ENCODE peak calls at places on chromosomes 4 and X, in ten cellular contexts. One of them, this sample, is unnamed.

GRCh38 chrX:154298312-154298711 is 2.7 kb downstream of the TKTL1 start:
- DNase-seq in stomach: no peak
- DNase-seq in K562: no peak
- DNase-seq in A549: no peak
- DNase-seq in sigmoid colon: no peak
- DNase-seq in esophagus muscularis mucosa: no peak
- DNase-seq in transverse colon: no peak
- DNase-seq in ovary: no peak
- DNase-seq in tibial nerve: no peak
- DNase-seq in upper lobe of left lung: peak; percentile 31
- DNase-seq in this sample: no peak

GRCh38 chr4:68466185-68466584 is 18.9 kb downstream of the TMPRSS11E start:
- DNase-seq in sigmoid colon: no peak
- DNase-seq in A549: peak; percentile 29
- DNase-seq in esophagus muscularis mucosa: no peak
- DNase-seq in K562: no peak
- DNase-seq in upper lobe of left lung: no peak
- DNase-seq in tibial nerve: no peak
- DNase-seq in ovary: no peak
- DNase-seq in stomach: no peak
- DNase-seq in transverse colon: no peak
- DNase-seq in this sample: no peak

GRCh38 chr4:137694138-137694537 is 161.8 kb upstream of the PCDH18 start:
- DNase-seq in esophagus muscularis mucosa: no peak
- DNase-seq in upper lobe of left lung: no peak
- DNase-seq in ovary: peak; percentile 37
- DNase-seq in tibial nerve: peak; percentile 30
- DNase-seq in A549: no peak
- DNase-seq in transverse colon: no peak
- DNase-seq in stomach: no peak
- DNase-seq in K562: no peak
- DNase-seq in sigmoid colon: no peak
- DNase-seq in this sample: no peak

GRCh38 chr4:181503800-181504364 is 739.3 kb upstream of the TENM3 start:
- DNase-seq in K562: no peak
- DNase-seq in upper lobe of left lung: no peak
- DNase-seq in stomach: no peak
- DNase-seq in esophagus muscularis mucosa: no peak
- DNase-seq in sigmoid colon: no peak
- DNase-seq in ovary: no peak
- DNase-seq in transverse colon: no peak
- DNase-seq in A549: no peak
- DNase-seq in tibial nerve: no peak
- DNase-seq in this sample: no peak

GRCh38 chrX:154542723-154543424 is 3.8 kb downstream of the G6PD start:
- DNase-seq in transverse colon: no peak
- DNase-seq in K562: no peak
- DNase-seq in esophagus muscularis mucosa: no peak
- DNase-seq in upper lobe of left lung: peak; percentile 77
- DNase-seq in ovary: no peak
- DNase-seq in A549: peak; percentile 95
- DNase-seq in tibial nerve: no peak
- DNase-seq in sigmoid colon: no peak
- DNase-seq in stomach: no peak
- DNase-seq in this sample: peak; percentile 62

GRCh38 chr4:107603430-107603829 is 116.6 kb downstream of the PAPSS1 start:
- DNase-seq in sigmoid colon: no peak
- DNase-seq in ovary: no peak
- DNase-seq in esophagus muscularis mucosa: no peak
- DNase-seq in K562: no peak
- DNase-seq in transverse colon: peak; percentile 12
- DNase-seq in tibial nerve: no peak
- DNase-seq in A549: no peak
- DNase-seq in stomach: peak; percentile 34
- DNase-seq in upper lobe of left lung: no peak
- DNase-seq in this sample: no peak

GRCh38 chr4:5798946-5799345 is 87.9 kb downstream of the EVC start:
- DNase-seq in tibial nerve: no peak
- DNase-seq in A549: no peak
- DNase-seq in K562: no peak
- DNase-seq in stomach: no peak
- DNase-seq in transverse colon: no peak
- DNase-seq in ovary: no peak
- DNase-seq in upper lobe of left lung: peak; percentile 12
- DNase-seq in sigmoid colon: peak; percentile 40
- DNase-seq in esophagus muscularis mucosa: no peak
- DNase-seq in this sample: peak; percentile 33

GRCh38 chrX:113743069-113743468 is 840.8 kb upstream of the HTR2C start:
- DNase-seq in stomach: no peak
- DNase-seq in transverse colon: no peak
- DNase-seq in upper lobe of left lung: no peak
- DNase-seq in ovary: no peak
- DNase-seq in esophagus muscularis mucosa: no peak
- DNase-seq in K562: no peak
- DNase-seq in tibial nerve: no peak
- DNase-seq in sigmoid colon: no peak
- DNase-seq in A549: no peak
- DNase-seq in this sample: no peak

GRCh38 chr4:32748061-32748460 is 2027.9 kb downstream of the PCDH7 start:
- DNase-seq in tibial nerve: no peak
- DNase-seq in A549: no peak
- DNase-seq in transverse colon: no peak
- DNase-seq in sigmoid colon: peak; percentile 43
- DNase-seq in esophagus muscularis mucosa: no peak
- DNase-seq in upper lobe of left lung: no peak
- DNase-seq in stomach: no peak
- DNase-seq in ovary: no peak
- DNase-seq in K562: no peak
- DNase-seq in this sample: peak; percentile 29

GRCh38 chrX:105323951-105324350 is 103.5 kb upstream of the TEX13A start:
- DNase-seq in stomach: no peak
- DNase-seq in ovary: no peak
- DNase-seq in transverse colon: no peak
- DNase-seq in tibial nerve: no peak
- DNase-seq in esophagus muscularis mucosa: no peak
- DNase-seq in upper lobe of left lung: no peak
- DNase-seq in A549: no peak
- DNase-seq in K562: no peak
- DNase-seq in sigmoid colon: no peak
- DNase-seq in this sample: no peak

GRCh38 chr4:1329408-1330371 is 17.3 kb upstream of the UVSSA start:
- DNase-seq in A549: no peak
- DNase-seq in ovary: no peak
- DNase-seq in stomach: no peak
- DNase-seq in esophagus muscularis mucosa: no peak
- DNase-seq in upper lobe of left lung: no peak
- DNase-seq in K562: no peak
- DNase-seq in transverse colon: no peak
- DNase-seq in sigmoid colon: no peak
- DNase-seq in tibial nerve: no peak
- DNase-seq in this sample: no peak

GRCh38 chr4:108166441-108167315 is 2.1 kb downstream of the LEF1 start:
- DNase-seq in K562: peak; percentile 69
- DNase-seq in sigmoid colon: no peak
- DNase-seq in upper lobe of left lung: no peak
- DNase-seq in tibial nerve: no peak
- DNase-seq in transverse colon: peak; percentile 21
- DNase-seq in ovary: no peak
- DNase-seq in esophagus muscularis mucosa: no peak
- DNase-seq in stomach: peak; percentile 54
- DNase-seq in A549: no peak
- DNase-seq in this sample: no peak

GRCh38 chr4:13484749-13485345 is 707 bp upstream of the RAB28 start:
- DNase-seq in sigmoid colon: no peak
- DNase-seq in tibial nerve: no peak
- DNase-seq in K562: peak; percentile 9
- DNase-seq in A549: peak; percentile 21
- DNase-seq in ovary: no peak
- DNase-seq in upper lobe of left lung: no peak
- DNase-seq in transverse colon: peak; percentile 11
- DNase-seq in esophagus muscularis mucosa: no peak
- DNase-seq in stomach: no peak
- DNase-seq in this sample: no peak

GRCh38 chr4:35700663-35701062 is 543.7 kb downstream of the ARAP2 start:
- DNase-seq in sigmoid colon: no peak
- DNase-seq in esophagus muscularis mucosa: no peak
- DNase-seq in upper lobe of left lung: no peak
- DNase-seq in K562: no peak
- DNase-seq in ovary: no peak
- DNase-seq in tibial nerve: no peak
- DNase-seq in transverse colon: no peak
- DNase-seq in A549: no peak
- DNase-seq in stomach: no peak
- DNase-seq in this sample: no peak

GRCh38 chrX:16882188-16882587 is 12.0 kb upstream of the RBBP7 start:
- DNase-seq in tibial nerve: no peak
- DNase-seq in ovary: peak; percentile 67
- DNase-seq in esophagus muscularis mucosa: no peak
- DNase-seq in K562: peak; percentile 22
- DNase-seq in stomach: peak; percentile 51
- DNase-seq in transverse colon: peak; percentile 57
- DNase-seq in A549: peak; percentile 21
- DNase-seq in sigmoid colon: no peak
- DNase-seq in upper lobe of left lung: peak; percentile 52
- DNase-seq in this sample: no peak

GRCh38 chr4:182245541-182246245 is 2.5 kb downstream of the TENM3 start:
- DNase-seq in ovary: no peak
- DNase-seq in upper lobe of left lung: no peak
- DNase-seq in transverse colon: no peak
- DNase-seq in A549: no peak
- DNase-seq in stomach: no peak
- DNase-seq in sigmoid colon: no peak
- DNase-seq in K562: no peak
- DNase-seq in esophagus muscularis mucosa: peak; percentile 74
- DNase-seq in tibial nerve: no peak
- DNase-seq in this sample: no peak

GRCh38 chr4:170025523-170026252 is 507 bp downstream of the MFAP3L start:
- DNase-seq in transverse colon: peak; percentile 11
- DNase-seq in K562: no peak
- DNase-seq in stomach: no peak
- DNase-seq in A549: peak; percentile 3
- DNase-seq in esophagus muscularis mucosa: peak; percentile 89
- DNase-seq in tibial nerve: no peak
- DNase-seq in ovary: no peak
- DNase-seq in sigmoid colon: peak; percentile 72
- DNase-seq in upper lobe of left lung: peak; percentile 25
- DNase-seq in this sample: no peak

GRCh38 chr4:110621328-110621812 is 1.5 kb downstream of the PITX2 start:
- DNase-seq in A549: no peak
- DNase-seq in upper lobe of left lung: no peak
- DNase-seq in esophagus muscularis mucosa: no peak
- DNase-seq in ovary: no peak
- DNase-seq in transverse colon: no peak
- DNase-seq in sigmoid colon: no peak
- DNase-seq in tibial nerve: no peak
- DNase-seq in stomach: no peak
- DNase-seq in K562: no peak
- DNase-seq in this sample: no peak

GRCh38 chrX:78708171-78708570 is 39.3 kb upstream of the LPAR4 start:
- DNase-seq in A549: peak; percentile 34
- DNase-seq in transverse colon: peak; percentile 8
- DNase-seq in sigmoid colon: no peak
- DNase-seq in stomach: no peak
- DNase-seq in K562: no peak
- DNase-seq in tibial nerve: no peak
- DNase-seq in ovary: no peak
- DNase-seq in esophagus muscularis mucosa: no peak
- DNase-seq in upper lobe of left lung: no peak
- DNase-seq in this sample: no peak
- TF ChIP-seq EP300 in A549: no peak
- TF ChIP-seq EP300 in transverse colon: no peak
- TF ChIP-seq EP300 in sigmoid colon: no peak
- TF ChIP-seq EP300 in stomach: no peak
- TF ChIP-seq EP300 in K562: no peak
- TF ChIP-seq EP300 in tibial nerve: no peak
- TF ChIP-seq EP300 in ovary: no peak
- TF ChIP-seq EP300 in esophagus muscularis mucosa: no peak
- TF ChIP-seq EP300 in upper lobe of left lung: no peak
- TF ChIP-seq EP300 in this sample: no peak

DNA sequence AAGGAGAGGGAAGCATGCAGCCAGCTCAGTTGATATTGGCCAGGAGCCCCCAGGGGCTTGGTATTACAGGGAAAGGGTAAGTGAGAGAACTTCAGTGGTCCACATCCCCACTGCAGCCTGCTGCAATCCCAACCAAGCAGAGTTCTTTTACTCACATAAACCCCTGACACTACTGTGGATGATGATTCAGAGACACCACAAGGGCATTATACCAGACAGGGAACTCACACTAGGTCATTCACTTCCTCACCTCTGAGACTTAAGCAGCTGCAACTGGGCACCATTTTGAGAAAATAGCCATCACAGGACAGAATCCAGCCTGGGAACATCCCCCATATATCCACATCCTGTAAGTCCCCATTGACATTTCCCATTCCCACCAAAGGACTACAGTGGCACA is 248.0 kb downstream of the INPP4B start:
- DNase-seq in upper lobe of left lung: no peak
- DNase-seq in sigmoid colon: no peak
- DNase-seq in transverse colon: no peak
- DNase-seq in tibial nerve: no peak
- DNase-seq in A549: no peak
- DNase-seq in K562: no peak
- DNase-seq in esophagus muscularis mucosa: no peak
- DNase-seq in stomach: no peak
- DNase-seq in ovary: no peak
- DNase-seq in this sample: no peak
- TF ChIP-seq EP300 in upper lobe of left lung: no peak
- TF ChIP-seq EP300 in sigmoid colon: no peak
- TF ChIP-seq EP300 in transverse colon: no peak
- TF ChIP-seq EP300 in tibial nerve: no peak
- TF ChIP-seq EP300 in A549: no peak
- TF ChIP-seq EP300 in K562: no peak
- TF ChIP-seq EP300 in esophagus muscularis mucosa: no peak
- TF ChIP-seq EP300 in stomach: no peak
- TF ChIP-seq EP300 in ovary: no peak
- TF ChIP-seq EP300 in this sample: no peak

DNA sequence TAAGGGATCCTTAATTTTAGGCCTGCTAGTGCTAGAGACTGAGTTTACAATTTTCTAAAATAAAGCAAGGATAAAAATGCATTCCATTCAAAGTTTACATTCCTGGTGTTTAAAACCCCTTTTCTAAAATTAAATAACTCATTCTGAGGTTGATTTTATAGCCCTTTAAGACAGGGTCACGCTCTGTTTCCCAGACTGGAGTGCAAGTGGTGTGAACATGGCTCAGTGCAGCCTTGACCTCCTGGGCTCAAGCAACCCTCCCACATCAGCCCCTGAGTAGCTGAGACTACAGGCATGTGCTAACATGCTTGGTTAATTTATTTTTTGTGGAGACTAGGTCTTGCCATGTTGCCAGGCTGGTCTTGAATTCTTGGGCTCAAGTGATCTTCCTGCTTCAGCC is 6.8 kb upstream of the CDKL2 start:
- DNase-seq in ovary: peak; percentile 28
- DNase-seq in tibial nerve: no peak
- DNase-seq in upper lobe of left lung: no peak
- DNase-seq in A549: no peak
- DNase-seq in esophagus muscularis mucosa: no peak
- DNase-seq in sigmoid colon: no peak
- DNase-seq in transverse colon: no peak
- DNase-seq in K562: no peak
- DNase-seq in stomach: no peak
- DNase-seq in this sample: no peak
- TF ChIP-seq EP300 in ovary: no peak
- TF ChIP-seq EP300 in tibial nerve: no peak
- TF ChIP-seq EP300 in upper lobe of left lung: no peak
- TF ChIP-seq EP300 in A549: no peak
- TF ChIP-seq EP300 in esophagus muscularis mucosa: no peak
- TF ChIP-seq EP300 in sigmoid colon: no peak
- TF ChIP-seq EP300 in transverse colon: no peak
- TF ChIP-seq EP300 in K562: no peak
- TF ChIP-seq EP300 in stomach: no peak
- TF ChIP-seq EP300 in this sample: no peak

GRCh38 chr4:81844717-81845116 is 373.0 kb upstream of the RASGEF1B start:
- DNase-seq in ovary: peak; percentile 15
- DNase-seq in esophagus muscularis mucosa: no peak
- DNase-seq in A549: peak; percentile 71
- DNase-seq in upper lobe of left lung: peak; percentile 70
- DNase-seq in sigmoid colon: peak; percentile 79
- DNase-seq in K562: peak; percentile 78
- DNase-seq in transverse colon: peak; percentile 87
- DNase-seq in tibial nerve: peak; percentile 67
- DNase-seq in stomach: peak; percentile 89
- DNase-seq in this sample: no peak
- TF ChIP-seq EP300 in ovary: no peak
- TF ChIP-seq EP300 in esophagus muscularis mucosa: no peak
- TF ChIP-seq EP300 in A549: no peak
- TF ChIP-seq EP300 in upper lobe of left lung: no peak
- TF ChIP-seq EP300 in sigmoid colon: no peak
- TF ChIP-seq EP300 in K562: no peak
- TF ChIP-seq EP300 in transverse colon: no peak
- TF ChIP-seq EP300 in tibial nerve: no peak
- TF ChIP-seq EP300 in stomach: no peak
- TF ChIP-seq EP300 in this sample: no peak